ENCODE peak calls at places on chromosomes 7 and 10, in four cellular contexts. M is endothelial cell, C is ELR, J is T-helper 1 cell. K is an unnamed sample.
A peak's percentile ranks its signal among the peaks of the same experiment; 100 is the strongest.

GRCh38 chr7:112937651-112938390 is 147.6 kb upstream of the TMEM168 start:
- DNase-seq in M (no peak), C (peak; percentile 42), J (no peak), K (no peak)

GRCh38 chr7:123798527-123799188 is 46.3 kb upstream of the HYAL4 start:
- DNase-seq in M (no peak), C (no peak), J (no peak), K (no peak)

GRCh38 chr10:71009031-71009605 is 120.8 kb upstream of the PCBD1 start:
- DNase-seq in M (no peak), C (no peak), J (no peak), K (no peak)

GRCh38 chr10:110497438-110498086 is at the start of gene DUSP5:
- DNase-seq in M (peak; percentile 95), C (peak; percentile 97), J (peak; percentile 88), K (peak; percentile 85)

GRCh38 chr10:107442035-107442505 is 277.6 kb upstream of the SORCS1 start:
- DNase-seq in M (no peak), C (peak; percentile 85), J (no peak), K (no peak)

GRCh38 chr10:100985336-100985735 is 2.0 kb downstream of the MRPL43 start:
- DNase-seq in M (no peak), C (no peak), J (no peak), K (no peak)

GRCh38 chr7:27351137-27351536 is 108.5 kb downstream of the EVX1 start:
- DNase-seq in M (no peak), C (no peak), J (no peak), K (no peak)

GRCh38 chr10:114029655-114030054 is 14.0 kb upstream of the ADRB1 start:
- DNase-seq in M (no peak), C (no peak), J (no peak), K (no peak)

GRCh38 chr7:101066858-101067227 is 18.4 kb upstream of the TRIM56 start:
- DNase-seq in M (no peak), C (no peak), J (no peak), K (no peak)

GRCh38 chr10:22666287-22667092 is 47.9 kb downstream of the PIP4K2A start:
- DNase-seq in M (no peak), C (no peak), J (peak; percentile 52), K (no peak)

GRCh38 chr7:151062111-151062398 is 2.7 kb downstream of the SLC4A2 start:
- DNase-seq in M (no peak), C (no peak), J (no peak), K (no peak)

GRCh38 chr10:5040781-5041470 is 37.3 kb upstream of the AKR1C2 start:
- DNase-seq in M (no peak), C (peak; percentile 41), J (no peak), K (no peak)

GRCh38 chr7:139776486-139777303 is 1.1 kb downstream of the HIPK2 start:
- DNase-seq in M (no peak), C (peak; percentile 56), J (no peak), K (peak; percentile 48)

GRCh38 chr10:89846276-89846630 is 144.9 kb downstream of the KIF20B start:
- DNase-seq in M (no peak), C (no peak), J (no peak), K (no peak)

GRCh38 chr10:32190890-32191491 is 134.8 kb upstream of the KIF5B start:
- DNase-seq in M (no peak), C (peak; percentile 58), J (no peak), K (no peak)

GRCh38 chr10:62724465-62724864 is 80.1 kb upstream of the ADO start:
- DNase-seq in M (no peak), C (no peak), J (no peak), K (no peak)

GRCh38 chr7:79741684-79742083 is 288.2 kb upstream of the MAGI2 start:
- DNase-seq in M (peak; percentile 18), C (peak; percentile 39), J (no peak), K (no peak)

GRCh38 chr10:72011468-72011867 is 47.3 kb downstream of the CHST3 start:
- DNase-seq in M (no peak), C (no peak), J (no peak), K (no peak)

GRCh38 chr7:150322114-150322832 is 882 bp upstream of the LRRC61 start:
- DNase-seq in M (no peak), C (no peak), J (no peak), K (no peak)

GRCh38 chr7:116674508-116675173 is 2.6 kb downstream of the MET start:
- DNase-seq in M (no peak), C (peak; percentile 78), J (no peak), K (no peak)

GRCh38 chr10:48234295-48234694 is 40.2 kb downstream of the FRMPD2 start:
- DNase-seq in M (no peak), C (no peak), J (no peak), K (no peak)

GRCh38 chr7:138549082-138549481 is 89.0 kb downstream of the TRIM24 start:
- DNase-seq in M (no peak), C (no peak), J (no peak), K (no peak)

GRCh38 chr7:55973747-55974250 is 9.4 kb downstream of the NIPSNAP2 start:
- DNase-seq in M (no peak), C (no peak), J (no peak), K (no peak)

GRCh38 chr10:126576336-126576735 is 94.2 kb downstream of the C10orf90 start:
- DNase-seq in M (no peak), C (peak; percentile 30), J (no peak), K (no peak)

GRCh38 chr7:115631782-115632181 is 398.8 kb downstream of the TFEC start:
- DNase-seq in M (no peak), C (peak; percentile 11), J (no peak), K (no peak)

GRCh38 chr10:119693262-119693957 is 32.4 kb upstream of the INPP5F start:
- DNase-seq in M (no peak), C (peak; percentile 37), J (no peak), K (no peak)

GRCh38 chr10:33800986-33801385 is 466.5 kb upstream of the NRP1 start:
- DNase-seq in M (no peak), C (no peak), J (no peak), K (no peak)

GRCh38 chr10:132405463-132405991 is 8.5 kb downstream of the PWWP2B start:
- DNase-seq in M (no peak), C (no peak), J (no peak), K (no peak)

GRCh38 chr10:124878457-124878739 is 63.5 kb upstream of the ZRANB1 start:
- DNase-seq in M (no peak), C (no peak), J (no peak), K (no peak)

GRCh38 chr10:1287493-1288480 is 231.6 kb downstream of the WDR37 start:
- DNase-seq in M (no peak), C (no peak), J (no peak), K (no peak)

GRCh38 chr10:5811387-5811821 is 1.8 kb downstream of the GDI2 start:
- DNase-seq in M (no peak), C (peak; percentile 59), J (no peak), K (no peak)